ENCODE peak calls at places on chromosome 22, in ten cellular contexts. T is ascending aorta, O is upper lobe of right lung, Y is MCF 10A, X is HFFc6, K is A549, V is nephron progenitor cell, W is HCT116, U is cardiac fibroblast, S is colonic mucosa. L is an unnamed sample.

GRCh38 chr22:46072030-46072881 is 78.1 kb upstream of the PPARA start:
- DNase-seq in T (peak; percentile 8), O (peak; percentile 93), Y (peak; percentile 54), X (peak; percentile 47), K (no peak), V (peak; percentile 61), W (no peak), U (peak; percentile 67), S (peak; percentile 73), L (no peak)

GRCh38 chr22:24440718-24441405 is 13.5 kb downstream of the ADORA2A start:
- DNase-seq in T (no peak), O (no peak), Y (no peak), X (no peak), K (no peak), V (no peak), W (no peak), U (no peak), S (no peak), L (no peak)

GRCh38 chr22:22556995-22557925 is 1.8 kb downstream of the PRAME start:
- DNase-seq in T (no peak), O (no peak), Y (no peak), X (no peak), K (peak; percentile 58), V (no peak), W (no peak), U (no peak), S (no peak), L (no peak)

GRCh38 chr22:32841175-32841574 is 39.7 kb downstream of the TIMP3 start:
- DNase-seq in T (no peak), O (no peak), Y (no peak), X (no peak), K (no peak), V (no peak), W (no peak), U (no peak), S (no peak), L (no peak)

GRCh38 chr22:42902875-42903510 is 45.9 kb upstream of the ARFGAP3 start:
- DNase-seq in T (no peak), O (no peak), Y (no peak), X (no peak), K (no peak), V (no peak), W (no peak), U (peak; percentile 52), S (no peak), L (no peak)

GRCh38 chr22:47625531-47626427 is 863.3 kb downstream of the TBC1D22A start:
- DNase-seq in T (no peak), O (peak; percentile 60), Y (no peak), X (no peak), K (no peak), V (no peak), W (no peak), U (no peak), S (no peak), L (no peak)

GRCh38 chr22:47048123-47049077 is 285.9 kb downstream of the TBC1D22A start:
- DNase-seq in T (no peak), O (peak; percentile 49), Y (no peak), X (no peak), K (no peak), V (no peak), W (no peak), U (no peak), S (no peak), L (no peak)

GRCh38 chr22:30251661-30252226 is 5.2 kb upstream of the LIF start:
- DNase-seq in T (no peak), O (no peak), Y (peak; percentile 67), X (peak; percentile 56), K (no peak), V (no peak), W (no peak), U (peak; percentile 61), S (no peak), L (no peak)

GRCh38 chr22:38543822-38544221 is 26.2 kb downstream of the DMC1 start:
- DNase-seq in T (no peak), O (no peak), Y (no peak), X (no peak), K (no peak), V (no peak), W (no peak), U (no peak), S (no peak), L (no peak)
- TF ChIP-seq CTCF in T (no peak), O (no peak), Y (no peak), X (no peak), K (no peak), V (no peak), W (no peak), U (no peak), S (no peak), L (no peak)

GRCh38 chr22:27086728-27087450 is 429.5 kb downstream of the MIAT start:
- DNase-seq in T (no peak), O (no peak), Y (no peak), X (no peak), K (no peak), V (no peak), W (no peak), U (no peak), S (no peak), L (no peak)

GRCh38 chr22:27090595-27090994 is 433.2 kb downstream of the MIAT start:
- DNase-seq in T (no peak), O (no peak), Y (no peak), X (no peak), K (no peak), V (no peak), W (no peak), U (no peak), S (no peak), L (no peak)

GRCh38 chr22:27088026-27088425 is 430.6 kb downstream of the MIAT start:
- DNase-seq in T (no peak), O (no peak), Y (no peak), X (peak; percentile 12), K (no peak), V (no peak), W (no peak), U (peak; percentile 29), S (no peak), L (no peak)

GRCh38 chr22:27086080-27086479 is 428.7 kb downstream of the MIAT start:
- DNase-seq in T (no peak), O (no peak), Y (no peak), X (no peak), K (no peak), V (no peak), W (no peak), U (no peak), S (no peak), L (no peak)

DNA sequence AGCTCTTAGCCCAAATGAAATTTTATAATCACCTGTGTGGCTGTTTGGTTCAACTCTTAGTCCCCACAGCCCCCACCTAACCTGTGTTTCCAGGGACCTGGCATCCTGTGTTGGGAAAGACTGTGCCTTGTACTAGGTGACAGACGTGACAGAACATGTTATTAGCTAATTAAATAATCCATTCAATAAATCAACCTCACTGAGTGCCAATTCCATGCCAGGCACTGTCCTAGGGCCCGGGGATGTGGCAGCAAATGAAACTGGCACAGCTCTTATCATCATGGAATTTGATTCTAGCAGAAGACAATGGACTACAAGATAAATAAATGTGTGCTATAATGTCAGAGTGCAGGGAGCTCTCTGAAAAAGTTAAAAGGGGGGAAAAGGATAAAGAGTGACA is 431.9 kb downstream of the MIAT start:
- DNase-seq in T (no peak), O (no peak), Y (no peak), X (no peak), K (no peak), V (no peak), W (no peak), U (no peak), S (no peak), L (no peak)
- TF ChIP-seq CTCF in T (no peak), O (no peak), Y (no peak), X (no peak), K (no peak), V (no peak), W (no peak), U (no peak), S (no peak), L (no peak)

GRCh38 chr22:50326225-50326958 is 420 bp downstream of the DENND6B start:
- DNase-seq in T (no peak), O (no peak), Y (no peak), X (no peak), K (no peak), V (no peak), W (no peak), U (peak; percentile 14), S (no peak), L (no peak)
- TF ChIP-seq CTCF in T (no peak), O (no peak), Y (no peak), X (no peak), K (no peak), V (no peak), W (no peak), U (no peak), S (no peak), L (no peak)

GRCh38 chr22:36350751-36351594 is 36.8 kb downstream of the MYH9 start:
- DNase-seq in T (no peak), O (no peak), Y (peak; percentile 52), X (peak; percentile 67), K (peak; percentile 66), V (no peak), W (no peak), U (no peak), S (peak; percentile 23), L (no peak)
- TF ChIP-seq CTCF in T (no peak), O (no peak), Y (no peak), X (no peak), K (no peak), V (no peak), W (peak; percentile 7), U (peak; percentile 30), S (no peak), L (peak; percentile 14)

DNA sequence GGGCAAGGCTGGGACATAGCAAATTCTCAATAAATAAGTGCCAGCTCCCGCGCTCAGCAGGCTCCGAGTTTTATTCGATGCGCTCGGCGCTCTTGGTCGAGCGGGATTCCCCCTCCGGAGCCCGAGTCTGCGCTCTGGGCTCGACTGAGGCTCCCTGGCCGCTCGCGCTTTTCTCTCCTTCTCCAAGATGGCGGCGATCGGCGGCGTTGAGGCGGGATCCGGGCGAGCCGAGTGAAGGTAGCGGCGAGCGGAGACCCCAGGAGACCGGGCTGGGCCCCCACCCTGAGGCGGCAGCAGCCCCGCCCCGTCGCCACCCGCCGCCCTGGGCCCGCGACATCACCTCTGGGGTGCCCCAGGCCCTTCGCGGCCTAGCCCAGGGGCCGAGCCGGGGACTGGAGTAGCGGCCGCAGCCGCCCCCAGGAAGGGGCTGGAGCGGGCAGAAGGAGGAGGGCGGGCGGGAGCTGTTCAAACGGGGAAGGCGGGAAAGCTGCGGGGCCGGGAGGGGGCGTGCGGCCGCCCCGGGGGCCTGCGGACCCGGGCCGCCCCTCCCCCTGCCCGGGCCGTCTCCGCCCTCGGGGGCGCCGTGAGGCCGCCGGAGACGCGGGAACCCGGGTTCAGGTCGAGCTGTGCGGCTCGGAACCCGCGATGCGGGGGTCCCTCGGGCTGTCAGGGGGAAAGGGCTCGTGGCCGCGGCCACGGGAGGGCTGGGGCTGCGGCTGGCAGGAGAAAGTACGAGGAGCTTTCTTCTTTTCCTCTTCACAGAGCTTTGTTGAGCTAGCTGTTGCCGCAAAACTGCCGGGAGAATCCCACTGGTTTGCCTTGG is at the start of gene HMGXB4:
- DNase-seq in T (peak; percentile 23), O (peak; percentile 95), Y (peak; percentile 86), X (peak; percentile 78), K (peak; percentile 69), V (peak; percentile 86), W (peak; percentile 71), U (peak; percentile 92), S (peak; percentile 89), L (peak; percentile 76)
- TF ChIP-seq CTCF in T (no peak), O (peak; percentile 20), Y (no peak), X (peak; percentile 38), K (no peak), V (no peak), W (no peak), U (no peak), S (no peak), L (peak; percentile 42)